ENCODE peak calls at places on chromosomes 13 and 19, in six cellular contexts. Q is BE2C, E is esophagus squamous epithelium, R is GM12864, N is A549, S is progenitor cell of endocrine pancreas. H is an unnamed sample.

GRCh38 chr13:71865858-71866172 is 1.2 kb downstream of the DACH1 start:
- DNase-seq in Q (peak; percentile 56), E (no peak), R (no peak), N (no peak), S (peak; percentile 14), H (no peak)

GRCh38 chr19:11375143-11375948 is 880 bp downstream of the SWSAP1 start:
- DNase-seq in Q (peak; percentile 69), E (no peak), R (no peak), N (no peak), S (no peak), H (no peak)

GRCh38 chr13:32201809-32202208 is 113.4 kb downstream of the ZAR1L start:
- DNase-seq in Q (no peak), E (no peak), R (no peak), N (no peak), S (no peak), H (no peak)

GRCh38 chr13:101415358-101416174 is 742 bp downstream of the NALCN start:
- DNase-seq in Q (no peak), E (no peak), R (no peak), N (no peak), S (peak; percentile 11), H (no peak)

GRCh38 chr19:30215248-30215647 is 156.9 kb upstream of the ZNF536 start:
- DNase-seq in Q (no peak), E (no peak), R (no peak), N (no peak), S (no peak), H (no peak)

GRCh38 chr13:30376426-30377311 is 45.6 kb upstream of the UBE2L5 start:
- DNase-seq in Q (no peak), E (peak; percentile 16), R (peak; percentile 60), N (no peak), S (no peak), H (no peak)

GRCh38 chr13:111341886-111342285 is 21.4 kb downstream of the TEX29 start:
- DNase-seq in Q (no peak), E (no peak), R (no peak), N (no peak), S (no peak), H (no peak)

GRCh38 chr19:4988770-4989251 is 19.9 kb downstream of the KDM4B start:
- DNase-seq in Q (peak; percentile 48), E (no peak), R (no peak), N (no peak), S (no peak), H (no peak)

GRCh38 chr13:111506621-111507020 is 186.2 kb downstream of the TEX29 start:
- DNase-seq in Q (no peak), E (no peak), R (no peak), N (no peak), S (no peak), H (no peak)

GRCh38 chr19:16106121-16106520 is 5.6 kb upstream of the RAB8A start:
- DNase-seq in Q (no peak), E (no peak), R (no peak), N (no peak), S (no peak), H (no peak)

GRCh38 chr13:40031031-40031430 is 375.6 kb downstream of the COG6 start:
- DNase-seq in Q (no peak), E (no peak), R (no peak), N (no peak), S (no peak), H (no peak)

GRCh38 chr13:79314652-79315051 is 91.4 kb downstream of the RBM26 start:
- DNase-seq in Q (no peak), E (no peak), R (no peak), N (no peak), S (no peak), H (no peak)

GRCh38 chr13:100532836-100533435 is 55.7 kb downstream of the GGACT start:
- DNase-seq in Q (no peak), E (no peak), R (no peak), N (no peak), S (no peak), H (no peak)

GRCh38 chr19:2618611-2619010 is 83.9 kb downstream of the GNG7 start:
- DNase-seq in Q (no peak), E (no peak), R (no peak), N (no peak), S (no peak), H (no peak)

GRCh38 chr13:40433577-40433976 is 232.9 kb downstream of the FOXO1 start:
- DNase-seq in Q (no peak), E (no peak), R (no peak), N (no peak), S (no peak), H (no peak)

GRCh38 chr19:54106716-54107115 is 4.1 kb downstream of the NDUFA3 start:
- DNase-seq in Q (no peak), E (no peak), R (no peak), N (no peak), S (no peak), H (no peak)

GRCh38 chr19:46471116-46471733 is at the start of gene PNMA8A:
- DNase-seq in Q (peak; percentile 88), E (no peak), R (no peak), N (peak; percentile 65), S (peak; percentile 87), H (no peak)

GRCh38 chr13:102914629-102914935 is 68.8 kb downstream of the ERCC5 start:
- DNase-seq in Q (no peak), E (no peak), R (no peak), N (no peak), S (no peak), H (no peak)

GRCh38 chr19:40806385-40807146 is 7.6 kb downstream of the EGLN2 start:
- DNase-seq in Q (peak; percentile 94), E (peak; percentile 38), R (no peak), N (peak; percentile 100), S (peak; percentile 64), H (peak; percentile 75)

GRCh38 chr13:59342396-59342795 is 821.3 kb downstream of the DIAPH3 start:
- DNase-seq in Q (no peak), E (no peak), R (no peak), N (no peak), S (no peak), H (no peak)

GRCh38 chr13:23808803-23809202 is 80.4 kb downstream of the MIPEP start:
- DNase-seq in Q (no peak), E (no peak), R (no peak), N (no peak), S (no peak), H (no peak)

GRCh38 chr19:55027472-55028337 is 10.4 kb downstream of the GP6 start:
- DNase-seq in Q (no peak), E (no peak), R (no peak), N (no peak), S (no peak), H (no peak)

GRCh38 chr19:17075860-17076538 is 422 bp downstream of the MYO9B start:
- DNase-seq in Q (peak; percentile 29), E (no peak), R (no peak), N (peak; percentile 22), S (no peak), H (no peak)

GRCh38 chr19:3708207-3708931 is at the start of gene TJP3:
- DNase-seq in Q (no peak), E (no peak), R (no peak), N (no peak), S (no peak), H (no peak)

GRCh38 chr13:94595006-94595942 is 678 bp downstream of the TGDS start:
- DNase-seq in Q (peak; percentile 11), E (no peak), R (no peak), N (peak; percentile 11), S (no peak), H (no peak)

GRCh38 chr13:80145291-80145690 is 195.6 kb downstream of the SPRY2 start:
- DNase-seq in Q (no peak), E (no peak), R (no peak), N (no peak), S (no peak), H (no peak)

DNA sequence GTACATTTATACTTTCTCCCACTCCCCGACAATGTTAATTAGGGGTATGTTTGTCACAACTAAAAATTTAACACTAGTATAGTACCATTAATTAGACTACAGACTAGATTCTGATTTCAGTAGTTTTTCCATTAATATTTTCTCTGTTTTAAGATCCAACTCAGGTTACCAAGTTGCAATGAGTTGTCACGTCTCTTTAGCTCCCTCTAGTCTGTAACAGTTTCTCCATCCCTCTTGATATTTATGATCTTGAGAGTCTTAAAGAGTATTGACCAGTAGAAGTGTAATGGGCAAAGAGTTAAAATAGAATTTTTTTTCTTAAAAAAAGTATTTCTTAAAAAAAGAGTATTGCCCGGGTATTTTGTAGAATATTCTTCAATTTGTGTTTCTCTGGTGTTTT is 598.1 kb downstream of the TBC1D4 start:
- DNase-seq in Q (no peak), E (no peak), R (no peak), N (no peak), S (no peak), H (no peak)
- TF ChIP-seq CTCF in Q (peak; percentile 26), E (no peak), R (no peak), N (no peak), S (peak; percentile 12), H (no peak)

GRCh38 chr13:107091386-107091785 is 523.4 kb upstream of the ARGLU1 start:
- DNase-seq in Q (no peak), E (no peak), R (no peak), N (no peak), S (no peak), H (no peak)

GRCh38 chr13:107099661-107100060 is 531.7 kb upstream of the ARGLU1 start:
- DNase-seq in Q (no peak), E (no peak), R (no peak), N (no peak), S (no peak), H (no peak)

GRCh38 chr13:107095876-107096275 is 527.9 kb upstream of the ARGLU1 start:
- DNase-seq in Q (no peak), E (no peak), R (no peak), N (no peak), S (no peak), H (no peak)
- TF ChIP-seq CTCF in Q (no peak), E (no peak), R (no peak), N (no peak), S (no peak), H (no peak)

DNA sequence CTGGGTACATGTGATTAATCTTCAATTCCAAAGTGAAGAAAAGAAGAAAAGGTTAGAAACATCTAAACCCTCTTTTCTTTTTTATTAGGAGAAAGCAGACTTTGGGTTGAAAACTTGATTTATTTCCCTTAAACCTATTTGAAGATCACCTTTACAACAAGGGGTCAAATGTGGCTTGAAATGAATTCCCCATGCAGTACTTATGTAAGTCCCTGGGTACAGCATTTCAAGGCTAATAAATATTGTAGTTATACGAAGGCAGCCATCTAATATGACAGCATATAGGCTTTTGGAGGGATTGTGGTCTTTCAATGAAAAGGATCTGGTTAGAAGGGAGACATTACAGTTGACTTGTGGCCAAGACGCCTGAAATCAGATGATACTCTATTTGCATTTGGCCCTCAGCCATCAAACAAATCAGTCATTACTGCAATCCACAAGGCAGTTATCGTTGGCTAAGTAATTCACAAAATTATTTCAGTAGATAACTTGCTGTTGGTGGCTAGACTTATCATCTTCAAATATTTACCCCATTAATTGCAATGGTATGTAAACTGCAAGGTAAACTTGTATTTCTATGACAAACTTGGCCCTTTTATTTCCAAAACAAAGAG is 242.7 kb downstream of the DCLK1 start:
- DNase-seq in Q (peak; percentile 55), E (no peak), R (no peak), N (no peak), S (no peak), H (no peak)
- TF ChIP-seq CTCF in Q (no peak), E (no peak), R (no peak), N (no peak), S (no peak), H (no peak)

DNA sequence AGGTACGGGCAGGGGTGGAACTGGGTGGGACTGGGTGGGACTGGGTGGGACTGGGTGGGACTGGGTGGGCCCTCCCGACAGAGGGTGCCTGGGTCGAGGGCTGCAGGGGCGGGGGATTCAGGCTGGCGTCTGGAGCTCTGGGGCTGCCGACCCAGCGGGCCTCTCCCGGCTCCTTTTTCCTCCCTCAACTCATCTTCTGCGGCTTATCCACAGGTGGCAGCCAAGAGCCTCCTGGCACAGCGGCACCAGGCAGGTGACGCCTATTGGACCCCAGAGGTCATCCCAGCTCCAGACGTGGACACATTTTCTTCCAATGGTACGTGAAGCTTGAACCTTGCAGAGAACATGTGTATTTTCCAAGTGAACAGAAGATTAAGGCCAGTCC is 533 bp downstream of the ZNF544 start:
- DNase-seq in Q (peak; percentile 53), E (no peak), R (peak; percentile 12), N (peak; percentile 32), S (no peak), H (no peak)
- TF ChIP-seq CTCF in Q (peak; percentile 35), E (no peak), R (peak; percentile 57), N (no peak), S (peak; percentile 53), H (no peak)

H was measured in omental fat pad.